ENCODE peak calls at places on chromosomes 11 and 22, in five cellular contexts. T, Z, R, G and F are unnamed samples.

GRCh38 chr22:44309137-44309536 is 3.6 kb downstream of the SHISAL1 start:
- DNase-seq in T (peak), Z (no peak), R (no peak), G (peak), F (peak)

GRCh38 chr11:714436-714835 is 8.4 kb downstream of the EPS8L2 start:
- DNase-seq in G (no peak), R (no peak), Z (no peak), T (no peak), F (no peak)

GRCh38 chr11:69887330-69887729 is 68.1 kb upstream of the FGF3 start:
- DNase-seq in T (no peak), G (no peak), R (no peak), Z (no peak), F (no peak)

GRCh38 chr11:69730500-69730899 is 26.7 kb upstream of the FGF19 start:
- DNase-seq in Z (no peak), G (no peak), T (no peak), R (no peak), F (no peak)

GRCh38 chr11:36948445-36949171 is 350.6 kb upstream of the RAG2 start:
- DNase-seq in R (no peak), G (no peak), T (no peak), Z (no peak), F (no peak)

GRCh38 chr11:129947474-129947873 is 52.1 kb upstream of the NFRKB start:
- DNase-seq in G (no peak), Z (no peak), R (peak), T (no peak), F (no peak)

GRCh38 chr11:8011383-8011782 is 24.2 kb downstream of the EIF3F start:
- DNase-seq in G (no peak), Z (no peak), T (no peak), R (no peak), F (no peak)

GRCh38 chr11:34425863-34426262 is 12.9 kb upstream of the CAT start:
- DNase-seq in Z (no peak), T (peak), G (no peak), R (no peak), F (peak)

GRCh38 chr11:26522912-26523610 is 49.0 kb downstream of the MUC15 start:
- DNase-seq in G (peak), T (no peak), R (peak), Z (no peak), F (peak)

GRCh38 chr22:49965291-49966040 is 4.9 kb downstream of the PIM3 start:
- DNase-seq in G (no peak), T (no peak), R (peak), Z (peak), F (no peak)

GRCh38 chr11:120184371-120184945 is 26.4 kb upstream of the OAF start:
- DNase-seq in R (no peak), Z (peak), T (no peak), G (no peak), F (no peak)

GRCh38 chr11:117875397-117876048 is 935 bp downstream of the FXYD6 start:
- DNase-seq in Z (peak), R (no peak), G (no peak), T (no peak), F (no peak)

GRCh38 chr11:783581-784015 is 6.3 kb downstream of the CEND1 start:
- DNase-seq in G (peak), R (peak), T (peak), Z (no peak), F (peak)

GRCh38 chr11:94048310-94048709 is 27.2 kb downstream of the HEPHL1 start:
- DNase-seq in T (no peak), Z (no peak), G (no peak), R (no peak), F (no peak)

GRCh38 chr11:64566042-64566914 is 24.7 kb upstream of the SLC22A12 start:
- DNase-seq in G (peak), T (peak), Z (peak), R (peak), F (peak)

GRCh38 chr11:17528181-17528691 is 16.0 kb downstream of the USH1C start:
- DNase-seq in R (peak), G (peak), Z (peak), T (no peak), F (no peak)

GRCh38 chr22:44969817-44970216 is 40.0 kb downstream of the PHF21B start:
- DNase-seq in T (no peak), G (no peak), Z (no peak), R (no peak), F (no peak)

GRCh38 chr22:26565181-26565580 is 24.8 kb downstream of the TPST2 start:
- DNase-seq in G (no peak), T (no peak), R (no peak), Z (no peak), F (no peak)

GRCh38 chr22:21823740-21824438 is 43.6 kb downstream of the MAPK1 start:
- DNase-seq in R (no peak), G (no peak), T (no peak), Z (no peak), F (peak)

GRCh38 chr22:42385691-42386090 is 46.5 kb downstream of the NFAM1 start:
- DNase-seq in R (no peak), Z (no peak), G (peak), T (no peak), F (no peak)

GRCh38 chr11:69376155-69377028 is 82.4 kb downstream of the MYEOV start:
- DNase-seq in T (no peak), G (no peak), R (no peak), Z (peak), F (no peak)

GRCh38 chr22:21760640-21761039 is 25.0 kb upstream of the YPEL1 start:
- DNase-seq in G (no peak), T (peak), Z (no peak), R (no peak), F (no peak)

GRCh38 chr11:15176646-15177163 is 62.0 kb downstream of the INSC start:
- DNase-seq in G (no peak), R (no peak), T (no peak), Z (no peak), F (no peak)

GRCh38 chr22:48303360-48303725 is 1524.3 kb downstream of the BRD1 start:
- DNase-seq in R (no peak), T (no peak), G (no peak), Z (no peak), F (no peak)

GRCh38 chr11:46105902-46106301 is 15.4 kb downstream of the PHF21A start:
- DNase-seq in T (no peak), Z (no peak), G (no peak), R (no peak), F (no peak)

GRCh38 chr22:22911327-22912134 is 23.9 kb downstream of the IGLL5 start:
- DNase-seq in T (no peak), R (no peak), G (no peak), Z (no peak), F (no peak)